ENCODE peak calls at places on chromosomes 13 and 19, in eight cellular contexts. W is neural crest cell, R is astrocyte of the spinal cord, U is AG09309, S is AG04450, Y is HCT116, N is tibial artery, I is testis. B is an unnamed sample.

GRCh38 chr13:111239754-111240670 is 80.4 kb upstream of the TEX29 start:
- DNase-seq in W (no peak), R (no peak), U (no peak), S (no peak), Y (no peak), N (no peak), I (no peak), B (no peak)

GRCh38 chr19:38707512-38708114 is 36.7 kb downstream of the CAPN12 start:
- DNase-seq in W (no peak), R (peak; percentile 57), U (no peak), S (no peak), Y (no peak), N (no peak), I (peak; percentile 72), B (no peak)

GRCh38 chr13:43611631-43612416 is 174.9 kb downstream of the ENOX1 start:
- DNase-seq in W (no peak), R (no peak), U (no peak), S (no peak), Y (no peak), N (no peak), I (no peak), B (no peak)

GRCh38 chr13:39588384-39588783 is 14.6 kb downstream of the LHFPL6 start:
- DNase-seq in W (no peak), R (no peak), U (no peak), S (no peak), Y (no peak), N (no peak), I (no peak), B (no peak)

GRCh38 chr13:67632590-67632989 is 402.5 kb upstream of the PCDH9 start:
- DNase-seq in W (no peak), R (no peak), U (no peak), S (no peak), Y (no peak), N (no peak), I (no peak), B (no peak)

GRCh38 chr13:25652764-25653163 is 281.0 kb downstream of the ATP8A2 start:
- DNase-seq in W (no peak), R (peak; percentile 19), U (no peak), S (no peak), Y (no peak), N (no peak), I (no peak), B (no peak)

GRCh38 chr19:6235031-6235951 is 44.5 kb downstream of the MLLT1 start:
- DNase-seq in W (no peak), R (no peak), U (no peak), S (no peak), Y (no peak), N (no peak), I (no peak), B (no peak)

GRCh38 chr19:3506384-3507340 is 551 bp downstream of the FZR1 start:
- DNase-seq in W (no peak), R (no peak), U (no peak), S (no peak), Y (no peak), N (peak; percentile 77), I (peak; percentile 39), B (no peak)

GRCh38 chr19:39247701-39248664 is 673 bp downstream of the IFNL4 start:
- DNase-seq in W (no peak), R (no peak), U (no peak), S (no peak), Y (no peak), N (no peak), I (no peak), B (no peak)

GRCh38 chr13:94192576-94192975 is 286.9 kb downstream of the DCT start:
- DNase-seq in W (peak; percentile 15), R (peak; percentile 16), U (no peak), S (no peak), Y (no peak), N (no peak), I (peak; percentile 47), B (peak; percentile 29)
- TF ChIP-seq CTCF in W (peak; percentile 59), R (peak; percentile 52), U (peak; percentile 62), S (peak; percentile 47), Y (peak; percentile 3), N (no peak), I (no peak), B (peak; percentile 41)

DNA sequence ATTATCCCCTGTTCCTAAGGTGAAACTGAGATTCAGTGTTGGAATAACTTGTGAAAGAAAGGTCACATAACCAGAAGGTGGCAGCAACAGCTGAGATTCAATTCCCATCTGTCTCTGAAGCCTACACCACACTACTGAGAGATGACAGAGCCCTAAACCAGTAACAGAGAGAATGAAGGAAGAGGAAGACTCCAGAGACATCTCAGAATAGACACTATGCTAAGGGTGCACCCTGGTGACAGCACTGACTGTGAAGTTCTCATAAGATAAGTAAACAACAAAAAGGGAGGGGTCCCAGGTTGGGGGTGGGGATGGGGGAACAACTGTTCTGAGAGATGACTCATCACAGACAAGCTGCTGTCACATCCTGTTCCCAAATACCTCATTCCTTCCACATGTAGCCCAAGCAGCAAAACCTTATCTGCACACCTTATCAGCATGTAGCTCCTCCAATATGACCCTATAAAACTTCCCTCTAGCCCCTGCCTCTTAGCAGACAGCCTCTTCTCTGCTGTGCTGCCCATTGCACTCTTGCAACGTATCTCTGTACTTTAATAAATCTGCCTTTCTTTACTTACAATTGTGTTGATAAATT is 46.5 kb downstream of the UTP14C start:
- DNase-seq in W (no peak), R (peak; percentile 24), U (peak; percentile 11), S (no peak), Y (no peak), N (no peak), I (no peak), B (peak; percentile 57)
- TF ChIP-seq CTCF in W (no peak), R (no peak), U (peak; percentile 35), S (no peak), Y (no peak), N (no peak), I (no peak), B (peak; percentile 30)

DNA sequence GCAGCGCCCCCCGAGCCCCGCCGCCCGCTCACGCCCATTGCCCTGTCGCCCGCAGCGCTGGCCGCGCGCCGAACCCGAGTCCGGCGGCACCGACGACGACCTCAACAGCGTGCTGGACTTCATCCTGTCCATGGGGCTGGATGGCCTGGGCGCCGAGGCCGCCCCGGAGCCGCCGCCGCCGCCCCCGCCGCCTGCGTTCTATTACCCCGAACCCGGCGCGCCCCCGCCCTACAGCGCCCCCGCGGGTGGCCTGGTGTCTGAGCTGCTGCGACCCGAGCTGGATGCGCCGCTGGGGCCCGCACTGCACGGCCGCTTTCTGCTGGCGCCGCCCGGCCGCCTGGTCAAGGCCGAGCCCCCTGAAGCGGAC is 518 bp downstream of the KLF2 start:
- DNase-seq in W (peak; percentile 32), R (no peak), U (no peak), S (no peak), Y (no peak), N (peak; percentile 77), I (peak; percentile 40), B (no peak)
- TF ChIP-seq CTCF in W (peak; percentile 23), R (no peak), U (no peak), S (no peak), Y (peak; percentile 14), N (no peak), I (no peak), B (no peak)

DNA sequence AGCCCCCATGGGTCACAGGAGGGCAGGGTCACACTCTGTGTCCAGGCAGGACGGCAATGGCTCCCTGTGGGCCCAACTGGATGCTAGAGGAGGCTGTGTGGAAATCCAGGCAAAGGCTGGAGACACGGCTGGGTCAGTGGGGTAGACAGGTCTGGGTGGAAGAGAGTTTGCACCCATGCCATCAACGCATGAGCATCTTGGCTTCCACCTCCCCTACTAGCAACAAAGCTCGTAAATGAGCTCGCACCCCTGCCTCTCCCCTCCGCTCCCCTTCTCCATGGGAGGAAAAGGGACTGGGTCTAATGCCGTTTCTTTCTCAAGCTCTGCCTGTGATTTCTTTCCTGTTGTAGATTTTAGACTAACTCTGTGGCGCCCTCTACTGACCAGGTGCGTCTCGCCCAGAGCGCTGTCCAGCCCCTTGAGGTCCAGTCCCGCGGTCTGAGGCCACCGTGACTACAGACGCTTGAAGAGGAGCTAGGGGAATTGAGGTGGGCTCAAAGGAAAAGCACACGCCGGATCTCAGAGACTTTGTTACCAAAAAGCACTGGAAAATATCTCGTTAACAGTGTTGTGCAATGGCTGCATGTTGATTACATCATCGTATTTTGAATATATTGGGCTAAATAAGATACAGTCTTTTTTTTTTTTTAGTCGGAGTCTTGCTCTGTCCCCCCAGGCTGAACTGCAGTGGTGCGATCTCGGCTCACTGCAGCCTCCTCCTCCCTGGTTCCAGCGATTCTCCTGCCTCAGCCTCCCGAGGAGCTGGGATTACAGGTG is 50.7 kb upstream of the USP29 start:
- DNase-seq in W (no peak), R (no peak), U (no peak), S (no peak), Y (no peak), N (no peak), I (peak; percentile 95), B (no peak)
- TF ChIP-seq CTCF in W (no peak), R (no peak), U (no peak), S (no peak), Y (peak; percentile 28), N (no peak), I (peak; percentile 69), B (no peak)